ENCODE peak calls at places on chromosomes 1 and 21, in eight cellular contexts. One of them, this sample, is unnamed.

GRCh38 chr1:113565621-113566020 is 175.3 kb downstream of the MAGI3 start:
- DNase-seq in transverse colon: no peak
- DNase-seq in tibial artery: no peak
- DNase-seq in dorsolateral prefrontal cortex: no peak
- DNase-seq in heart left ventricle: no peak
- DNase-seq in mucosa of descending colon: no peak
- DNase-seq in tibial nerve: no peak
- DNase-seq in prostate gland: no peak
- DNase-seq in this sample: no peak

GRCh38 chr1:209349372-209350324 is 233.9 kb upstream of the CAMK1G start:
- DNase-seq in transverse colon: no peak
- DNase-seq in tibial artery: no peak
- DNase-seq in dorsolateral prefrontal cortex: no peak
- DNase-seq in tibial nerve: no peak
- DNase-seq in prostate gland: no peak
- DNase-seq in heart left ventricle: no peak
- DNase-seq in mucosa of descending colon: no peak
- DNase-seq in this sample: no peak

GRCh38 chr1:2489615-2490014 is 13.5 kb downstream of the PLCH2 start:
- DNase-seq in tibial nerve: no peak
- DNase-seq in prostate gland: no peak
- DNase-seq in mucosa of descending colon: no peak
- DNase-seq in tibial artery: no peak
- DNase-seq in dorsolateral prefrontal cortex: no peak
- DNase-seq in transverse colon: no peak
- DNase-seq in heart left ventricle: no peak
- DNase-seq in this sample: no peak

GRCh38 chr1:205775717-205776056 is 405 bp upstream of the RAB29 start:
- DNase-seq in transverse colon: no peak
- DNase-seq in tibial nerve: no peak
- DNase-seq in prostate gland: no peak
- DNase-seq in dorsolateral prefrontal cortex: no peak
- DNase-seq in heart left ventricle: no peak
- DNase-seq in tibial artery: no peak
- DNase-seq in mucosa of descending colon: no peak
- DNase-seq in this sample: no peak

GRCh38 chr1:223482766-223483165 is 89.6 kb downstream of the CCDC185 start:
- DNase-seq in tibial artery: no peak
- DNase-seq in heart left ventricle: no peak
- DNase-seq in mucosa of descending colon: no peak
- DNase-seq in transverse colon: no peak
- DNase-seq in prostate gland: no peak
- DNase-seq in dorsolateral prefrontal cortex: no peak
- DNase-seq in tibial nerve: no peak
- DNase-seq in this sample: no peak

GRCh38 chr1:101285922-101286568 is 49.2 kb downstream of the S1PR1 start:
- DNase-seq in heart left ventricle: no peak
- DNase-seq in prostate gland: no peak
- DNase-seq in transverse colon: no peak
- DNase-seq in tibial artery: no peak
- DNase-seq in tibial nerve: no peak
- DNase-seq in dorsolateral prefrontal cortex: no peak
- DNase-seq in mucosa of descending colon: no peak
- DNase-seq in this sample: no peak

GRCh38 chr1:212290608-212291007 is 5.4 kb downstream of the PPP2R5A start:
- DNase-seq in heart left ventricle: no peak
- DNase-seq in tibial artery: no peak
- DNase-seq in tibial nerve: no peak
- DNase-seq in transverse colon: no peak
- DNase-seq in dorsolateral prefrontal cortex: no peak
- DNase-seq in prostate gland: no peak
- DNase-seq in mucosa of descending colon: no peak
- DNase-seq in this sample: no peak

GRCh38 chr1:212507361-212507760 is 74.6 kb downstream of the NENF start:
- DNase-seq in transverse colon: no peak
- DNase-seq in heart left ventricle: no peak
- DNase-seq in prostate gland: no peak
- DNase-seq in tibial artery: no peak
- DNase-seq in mucosa of descending colon: no peak
- DNase-seq in tibial nerve: no peak
- DNase-seq in dorsolateral prefrontal cortex: no peak
- DNase-seq in this sample: no peak

GRCh38 chr1:2360588-2361364 is 30.6 kb downstream of the MORN1 start:
- DNase-seq in tibial artery: no peak
- DNase-seq in transverse colon: no peak
- DNase-seq in tibial nerve: no peak
- DNase-seq in heart left ventricle: no peak
- DNase-seq in mucosa of descending colon: no peak
- DNase-seq in prostate gland: peak
- DNase-seq in dorsolateral prefrontal cortex: no peak
- DNase-seq in this sample: no peak

GRCh38 chr1:147472489-147472888 is 68.8 kb upstream of the BCL9 start:
- DNase-seq in tibial nerve: no peak
- DNase-seq in heart left ventricle: no peak
- DNase-seq in tibial artery: no peak
- DNase-seq in transverse colon: no peak
- DNase-seq in prostate gland: no peak
- DNase-seq in dorsolateral prefrontal cortex: no peak
- DNase-seq in mucosa of descending colon: no peak
- DNase-seq in this sample: no peak

GRCh38 chr1:50978144-50978851 is 8.3 kb downstream of the CDKN2C start:
- DNase-seq in mucosa of descending colon: peak
- DNase-seq in dorsolateral prefrontal cortex: peak
- DNase-seq in tibial nerve: no peak
- DNase-seq in tibial artery: peak
- DNase-seq in transverse colon: peak
- DNase-seq in heart left ventricle: peak
- DNase-seq in prostate gland: peak
- DNase-seq in this sample: no peak

DNA sequence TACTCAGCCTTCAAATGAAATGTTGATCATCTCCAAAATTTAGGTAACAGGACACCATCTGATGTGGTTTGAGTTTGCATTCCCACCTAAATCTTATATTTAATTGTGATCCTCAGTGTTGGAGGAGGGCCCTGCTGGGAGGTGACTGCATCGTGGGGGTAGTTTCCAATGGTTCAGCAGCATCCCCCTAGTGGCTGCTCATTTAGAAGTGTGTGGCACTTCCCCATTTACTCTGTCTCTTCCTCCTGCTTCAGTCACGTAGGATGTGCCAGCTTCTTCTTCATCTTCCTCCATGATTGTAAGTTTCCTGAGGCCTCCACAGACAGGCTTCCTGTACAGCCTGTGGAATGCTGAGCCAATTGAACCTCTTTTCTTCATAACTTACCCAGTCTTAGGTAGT is 731.2 kb downstream of the USP25 start:
- DNase-seq in tibial artery: no peak
- DNase-seq in mucosa of descending colon: no peak
- DNase-seq in tibial nerve: no peak
- DNase-seq in dorsolateral prefrontal cortex: no peak
- DNase-seq in transverse colon: no peak
- DNase-seq in prostate gland: no peak
- DNase-seq in heart left ventricle: no peak
- DNase-seq in this sample: no peak
- TF ChIP-seq CTCF in tibial artery: no peak
- TF ChIP-seq CTCF in mucosa of descending colon: no peak
- TF ChIP-seq CTCF in tibial nerve: no peak
- TF ChIP-seq CTCF in dorsolateral prefrontal cortex: no peak
- TF ChIP-seq CTCF in transverse colon: no peak
- TF ChIP-seq CTCF in prostate gland: no peak
- TF ChIP-seq CTCF in heart left ventricle: no peak
- TF ChIP-seq CTCF in this sample: peak

GRCh38 chr21:35508389-35508888 is 459.3 kb upstream of the RUNX1 start:
- DNase-seq in dorsolateral prefrontal cortex: peak
- DNase-seq in transverse colon: peak
- DNase-seq in tibial artery: peak
- DNase-seq in heart left ventricle: peak
- DNase-seq in prostate gland: no peak
- DNase-seq in mucosa of descending colon: peak
- DNase-seq in tibial nerve: peak
- DNase-seq in this sample: no peak

GRCh38 chr21:35511298-35512162 is 462.4 kb upstream of the RUNX1 start:
- DNase-seq in mucosa of descending colon: no peak
- DNase-seq in heart left ventricle: no peak
- DNase-seq in tibial artery: no peak
- DNase-seq in dorsolateral prefrontal cortex: no peak
- DNase-seq in tibial nerve: no peak
- DNase-seq in prostate gland: no peak
- DNase-seq in transverse colon: no peak
- DNase-seq in this sample: no peak

GRCh38 chr21:35510294-35510693 is 461.2 kb upstream of the RUNX1 start:
- DNase-seq in mucosa of descending colon: no peak
- DNase-seq in tibial artery: no peak
- DNase-seq in tibial nerve: no peak
- DNase-seq in transverse colon: no peak
- DNase-seq in prostate gland: no peak
- DNase-seq in heart left ventricle: no peak
- DNase-seq in dorsolateral prefrontal cortex: no peak
- DNase-seq in this sample: no peak

GRCh38 chr21:35506352-35506751 is 457.2 kb upstream of the RUNX1 start:
- DNase-seq in tibial nerve: no peak
- DNase-seq in mucosa of descending colon: no peak
- DNase-seq in dorsolateral prefrontal cortex: no peak
- DNase-seq in tibial artery: no peak
- DNase-seq in prostate gland: no peak
- DNase-seq in heart left ventricle: no peak
- DNase-seq in transverse colon: no peak
- DNase-seq in this sample: no peak

DNA sequence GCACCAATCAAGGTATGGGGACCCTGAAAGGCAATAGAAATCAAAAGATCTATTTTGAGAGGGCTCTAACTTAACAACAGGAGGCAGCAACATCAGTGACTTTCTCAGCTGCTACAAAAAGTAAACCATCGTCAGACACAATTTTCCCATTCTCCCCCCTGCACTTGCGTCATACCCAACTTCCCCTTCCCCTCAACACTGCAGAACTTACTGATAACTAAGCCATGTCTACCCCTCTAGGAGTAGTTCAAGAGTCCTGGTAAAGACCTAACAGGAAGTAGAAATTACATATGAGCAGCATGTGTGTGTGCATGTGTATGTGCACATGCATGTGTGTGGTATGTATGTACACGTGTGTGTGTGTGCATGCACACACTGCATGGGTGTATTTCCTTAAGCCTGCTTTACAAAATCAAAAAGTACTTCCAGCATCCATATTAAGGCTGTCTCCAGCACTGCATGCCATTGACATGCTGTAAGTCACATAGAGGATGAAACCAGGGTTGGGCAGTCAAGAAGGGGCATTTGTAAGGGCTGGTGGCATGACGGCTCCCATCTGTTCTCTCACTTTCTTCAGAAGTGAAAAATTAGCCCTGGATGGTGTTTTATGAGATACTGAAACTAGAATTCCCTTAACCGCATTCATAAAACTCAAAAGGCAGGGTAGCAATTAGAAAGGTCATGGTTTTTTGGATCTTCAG is 460.1 kb upstream of the RUNX1 start:
- DNase-seq in heart left ventricle: peak
- DNase-seq in tibial artery: no peak
- DNase-seq in transverse colon: no peak
- DNase-seq in prostate gland: no peak
- DNase-seq in tibial nerve: no peak
- DNase-seq in dorsolateral prefrontal cortex: no peak
- DNase-seq in mucosa of descending colon: no peak
- DNase-seq in this sample: no peak
- H3K4me3 ChIP-seq in heart left ventricle: no peak
- H3K4me3 ChIP-seq in tibial artery: no peak
- H3K4me3 ChIP-seq in transverse colon: no peak
- H3K4me3 ChIP-seq in prostate gland: no peak
- H3K4me3 ChIP-seq in tibial nerve: no peak
- H3K4me3 ChIP-seq in dorsolateral prefrontal cortex: no peak
- H3K4me3 ChIP-seq in mucosa of descending colon: no peak
- H3K4me3 ChIP-seq in this sample: no peak

DNA sequence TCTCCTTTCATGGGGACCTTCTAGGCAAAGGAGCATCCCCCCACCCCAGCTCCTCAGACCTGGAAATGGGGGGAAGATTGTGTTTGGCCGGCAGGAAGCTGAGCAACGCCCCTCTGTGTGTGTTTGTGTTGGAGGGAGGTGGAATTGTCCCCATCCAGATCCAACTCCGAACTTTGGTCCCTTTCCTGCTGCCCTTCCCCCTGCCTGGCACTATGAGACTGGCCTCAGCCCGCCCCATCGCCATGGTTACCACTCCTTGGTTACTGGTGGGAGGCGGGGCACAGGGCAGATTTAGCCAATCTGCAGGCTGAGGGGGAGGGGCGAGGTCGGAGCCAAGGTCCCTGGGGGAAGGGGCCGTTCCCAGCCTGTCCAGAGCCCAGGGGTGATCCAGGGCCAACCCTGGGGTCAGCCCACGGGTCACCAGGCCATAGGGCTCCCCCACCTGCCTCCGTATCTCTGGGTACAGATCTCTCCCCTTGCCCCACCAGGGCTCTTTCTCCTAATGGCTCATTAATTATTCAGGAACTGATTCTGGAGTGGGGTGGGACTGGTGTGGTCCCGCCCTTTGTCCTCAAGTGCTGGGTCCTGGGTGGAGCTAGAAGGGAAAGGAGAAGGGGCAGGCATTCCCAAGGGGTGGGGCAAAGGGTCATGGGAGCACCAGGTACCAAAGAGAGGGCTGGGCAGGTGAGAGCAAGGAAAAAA is 15.2 kb downstream of the PTPRF start:
- DNase-seq in prostate gland: peak
- DNase-seq in mucosa of descending colon: peak
- DNase-seq in heart left ventricle: no peak
- DNase-seq in tibial artery: peak
- DNase-seq in dorsolateral prefrontal cortex: peak
- DNase-seq in tibial nerve: peak
- DNase-seq in transverse colon: peak
- DNase-seq in this sample: peak
- TF ChIP-seq CTCF in prostate gland: no peak
- TF ChIP-seq CTCF in mucosa of descending colon: no peak
- TF ChIP-seq CTCF in heart left ventricle: no peak
- TF ChIP-seq CTCF in tibial artery: no peak
- TF ChIP-seq CTCF in dorsolateral prefrontal cortex: no peak
- TF ChIP-seq CTCF in tibial nerve: no peak
- TF ChIP-seq CTCF in transverse colon: no peak
- TF ChIP-seq CTCF in this sample: no peak

DNA sequence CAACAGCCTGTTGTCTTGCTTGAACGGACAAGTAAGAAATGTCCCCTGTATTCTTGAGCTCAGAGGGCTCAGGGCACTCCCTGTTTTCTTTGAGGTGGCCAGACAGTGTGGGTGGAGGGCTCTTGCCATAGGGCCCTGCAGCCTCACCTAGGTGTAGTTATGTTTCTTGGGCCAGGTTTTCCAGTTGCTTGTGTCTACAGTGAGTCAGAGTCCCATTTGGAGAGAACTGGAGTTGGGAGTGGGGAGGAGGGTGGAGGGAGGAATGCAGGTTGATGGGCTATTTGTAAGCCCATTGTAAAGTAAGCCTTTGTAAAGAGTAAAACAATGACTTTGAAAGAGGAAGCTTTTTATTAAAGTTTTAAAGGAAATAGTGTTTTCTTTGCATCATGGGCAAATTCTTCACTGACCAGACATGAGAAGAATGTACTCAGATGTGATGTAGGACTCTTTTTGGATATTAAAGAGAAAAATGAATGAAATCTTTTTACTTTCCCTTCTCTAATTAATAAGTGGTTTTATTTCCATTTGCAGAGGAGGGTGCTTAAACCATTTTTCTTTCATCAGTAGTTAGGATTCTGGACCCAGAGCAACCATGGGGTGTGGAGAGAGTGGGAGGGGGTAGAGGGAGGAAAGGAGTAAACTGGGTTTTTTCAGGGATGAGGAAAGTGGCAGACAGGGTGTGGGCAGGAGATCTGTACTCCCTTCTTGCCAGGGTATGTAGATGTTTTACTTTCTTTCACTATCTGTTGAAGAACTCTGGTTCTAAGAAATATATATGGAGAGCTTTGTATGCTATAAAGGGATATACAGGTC is 45.1 kb upstream of the MACF1 start:
- DNase-seq in prostate gland: peak
- DNase-seq in tibial nerve: no peak
- DNase-seq in transverse colon: peak
- DNase-seq in tibial artery: no peak
- DNase-seq in mucosa of descending colon: peak
- DNase-seq in dorsolateral prefrontal cortex: no peak
- DNase-seq in heart left ventricle: no peak
- DNase-seq in this sample: no peak
- H3K4me3 ChIP-seq in prostate gland: peak
- H3K4me3 ChIP-seq in tibial nerve: no peak
- H3K4me3 ChIP-seq in transverse colon: peak
- H3K4me3 ChIP-seq in tibial artery: peak
- H3K4me3 ChIP-seq in mucosa of descending colon: no peak
- H3K4me3 ChIP-seq in dorsolateral prefrontal cortex: no peak
- H3K4me3 ChIP-seq in heart left ventricle: no peak
- H3K4me3 ChIP-seq in this sample: peak

This sample was measured in LNCaP clone FGC.